ENCODE peak calls at places on chromosomes 12 and 14, in eight cellular contexts. One of them, this sample, is unnamed.
A peak's percentile ranks its signal among the peaks of the same experiment; 100 is the strongest.

GRCh38 chr12:132271755-132272092 is 57.7 kb downstream of the GALNT9 start:
- DNase-seq in K562: no peak
- DNase-seq in H1: no peak
- DNase-seq in transverse colon: no peak
- DNase-seq in stomach: no peak
- DNase-seq in sigmoid colon: no peak
- DNase-seq in GM12878: no peak
- DNase-seq in HepG2: no peak
- DNase-seq in this sample: no peak

GRCh38 chr14:39322807-39323206 is 89.1 kb downstream of the MIA2 start:
- DNase-seq in K562: no peak
- DNase-seq in H1: no peak
- DNase-seq in transverse colon: no peak
- DNase-seq in stomach: no peak
- DNase-seq in sigmoid colon: no peak
- DNase-seq in GM12878: no peak
- DNase-seq in HepG2: no peak
- DNase-seq in this sample: no peak

GRCh38 chr12:50862316-50862715 is 19.6 kb downstream of the TMPRSS12 start:
- DNase-seq in K562: no peak
- DNase-seq in H1: no peak
- DNase-seq in transverse colon: no peak
- DNase-seq in stomach: no peak
- DNase-seq in sigmoid colon: no peak
- DNase-seq in GM12878: no peak
- DNase-seq in HepG2: no peak
- DNase-seq in this sample: no peak

GRCh38 chr12:58764100-58764953 is 156.0 kb downstream of the LRIG3 start:
- DNase-seq in K562: no peak
- DNase-seq in H1: no peak
- DNase-seq in transverse colon: no peak
- DNase-seq in stomach: no peak
- DNase-seq in sigmoid colon: no peak
- DNase-seq in GM12878: no peak
- DNase-seq in HepG2: peak; percentile 15
- DNase-seq in this sample: no peak

GRCh38 chr12:56205445-56205844 is 16.2 kb upstream of the SMARCC2 start:
- DNase-seq in K562: no peak
- DNase-seq in H1: no peak
- DNase-seq in transverse colon: no peak
- DNase-seq in stomach: no peak
- DNase-seq in sigmoid colon: no peak
- DNase-seq in GM12878: no peak
- DNase-seq in HepG2: no peak
- DNase-seq in this sample: no peak

GRCh38 chr14:103880334-103880985 is 33.1 kb upstream of the PPP1R13B start:
- DNase-seq in K562: no peak
- DNase-seq in H1: no peak
- DNase-seq in transverse colon: peak; percentile 72
- DNase-seq in stomach: peak; percentile 91
- DNase-seq in sigmoid colon: peak; percentile 92
- DNase-seq in GM12878: no peak
- DNase-seq in HepG2: no peak
- DNase-seq in this sample: peak; percentile 92

GRCh38 chr12:112340235-112340634 is 42.0 kb downstream of the HECTD4 start:
- DNase-seq in K562: no peak
- DNase-seq in H1: no peak
- DNase-seq in transverse colon: no peak
- DNase-seq in stomach: no peak
- DNase-seq in sigmoid colon: no peak
- DNase-seq in GM12878: no peak
- DNase-seq in HepG2: no peak
- DNase-seq in this sample: no peak

GRCh38 chr12:110809149-110809548 is 37.6 kb upstream of the CCDC63 start:
- DNase-seq in K562: no peak
- DNase-seq in H1: no peak
- DNase-seq in transverse colon: peak; percentile 38
- DNase-seq in stomach: no peak
- DNase-seq in sigmoid colon: no peak
- DNase-seq in GM12878: no peak
- DNase-seq in HepG2: no peak
- DNase-seq in this sample: no peak

GRCh38 chr14:65303185-65303901 is 109.2 kb upstream of the FUT8 start:
- DNase-seq in K562: no peak
- DNase-seq in H1: no peak
- DNase-seq in transverse colon: no peak
- DNase-seq in stomach: no peak
- DNase-seq in sigmoid colon: no peak
- DNase-seq in GM12878: no peak
- DNase-seq in HepG2: no peak
- DNase-seq in this sample: no peak

GRCh38 chr12:104138747-104139186 is 757 bp upstream of the NFYB start:
- DNase-seq in K562: no peak
- DNase-seq in H1: no peak
- DNase-seq in transverse colon: peak; percentile 12
- DNase-seq in stomach: no peak
- DNase-seq in sigmoid colon: peak; percentile 71
- DNase-seq in GM12878: no peak
- DNase-seq in HepG2: no peak
- DNase-seq in this sample: no peak

GRCh38 chr12:26523708-26524150 is 309.3 kb downstream of the ITPR2 start:
- DNase-seq in K562: no peak
- DNase-seq in H1: no peak
- DNase-seq in transverse colon: peak; percentile 90
- DNase-seq in stomach: peak; percentile 93
- DNase-seq in sigmoid colon: peak; percentile 97
- DNase-seq in GM12878: no peak
- DNase-seq in HepG2: no peak
- DNase-seq in this sample: peak; percentile 94

GRCh38 chr14:65107200-65107599 is 4.9 kb upstream of the MAX start:
- DNase-seq in K562: peak; percentile 13
- DNase-seq in H1: no peak
- DNase-seq in transverse colon: no peak
- DNase-seq in stomach: no peak
- DNase-seq in sigmoid colon: no peak
- DNase-seq in GM12878: no peak
- DNase-seq in HepG2: no peak
- DNase-seq in this sample: no peak

GRCh38 chr12:131153016-131153415 is 199.3 kb downstream of the ADGRD1 start:
- DNase-seq in K562: no peak
- DNase-seq in H1: no peak
- DNase-seq in transverse colon: no peak
- DNase-seq in stomach: no peak
- DNase-seq in sigmoid colon: peak; percentile 40
- DNase-seq in GM12878: no peak
- DNase-seq in HepG2: no peak
- DNase-seq in this sample: no peak

GRCh38 chr12:4866288-4866687 is 43.4 kb upstream of the KCNA1 start:
- DNase-seq in K562: no peak
- DNase-seq in H1: no peak
- DNase-seq in transverse colon: no peak
- DNase-seq in stomach: no peak
- DNase-seq in sigmoid colon: peak; percentile 82
- DNase-seq in GM12878: no peak
- DNase-seq in HepG2: no peak
- DNase-seq in this sample: no peak

DNA sequence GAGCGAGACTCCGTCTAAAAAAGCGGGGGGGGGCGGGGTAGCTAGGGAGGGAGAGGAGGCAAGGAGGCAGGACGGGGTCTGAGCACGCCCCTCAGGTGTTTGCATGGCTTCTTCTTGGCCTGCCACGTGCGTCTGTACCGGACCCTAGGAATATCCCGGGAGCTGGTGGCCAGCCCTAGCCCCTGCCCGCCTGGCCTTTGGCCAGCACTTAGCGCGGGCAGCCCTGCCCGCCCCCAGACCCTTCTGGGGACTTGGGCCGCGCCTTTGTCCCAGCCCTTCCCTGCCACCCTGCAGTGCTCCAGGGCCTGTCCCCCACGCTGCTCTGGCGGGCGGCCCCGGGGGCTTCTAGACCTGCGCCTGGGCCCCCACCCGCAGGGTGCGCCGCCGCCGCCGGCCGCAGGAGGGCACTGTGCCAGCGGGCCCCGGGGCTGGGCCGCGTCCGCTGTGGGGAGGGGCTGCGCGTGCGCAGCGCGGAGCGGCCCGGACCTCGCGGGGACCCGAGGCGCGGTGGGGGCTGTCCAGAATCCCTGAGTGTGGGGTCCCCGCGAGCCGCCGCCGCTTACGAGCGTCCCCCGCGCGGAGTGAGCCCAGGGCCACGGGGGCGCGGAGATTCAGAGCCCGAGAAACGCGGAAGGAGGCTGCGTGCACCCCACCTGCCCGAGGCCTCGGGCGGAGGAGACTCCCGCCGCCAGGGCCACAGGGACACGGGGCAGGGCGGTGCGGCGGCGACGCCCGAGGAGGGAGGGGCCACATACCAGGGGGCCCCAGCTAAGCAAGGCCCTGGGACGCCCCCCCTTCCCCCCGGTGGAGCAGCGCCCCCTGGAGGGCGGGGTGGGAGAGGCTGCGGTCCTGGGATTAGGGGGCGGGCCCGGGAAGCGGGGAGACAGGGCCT is 21.0 kb downstream of the SLC25A29 start:
- DNase-seq in K562: peak; percentile 96
- DNase-seq in H1: peak; percentile 94
- DNase-seq in transverse colon: peak; percentile 77
- DNase-seq in stomach: peak; percentile 76
- DNase-seq in sigmoid colon: no peak
- DNase-seq in GM12878: no peak
- DNase-seq in HepG2: peak; percentile 40
- DNase-seq in this sample: peak; percentile 76
- TF ChIP-seq POLR2AphosphoS5 in K562: no peak
- TF ChIP-seq POLR2AphosphoS5 in H1: no peak
- TF ChIP-seq POLR2AphosphoS5 in transverse colon: peak; percentile 75
- TF ChIP-seq POLR2AphosphoS5 in stomach: peak; percentile 3
- TF ChIP-seq POLR2AphosphoS5 in sigmoid colon: no peak
- TF ChIP-seq POLR2AphosphoS5 in GM12878: no peak
- TF ChIP-seq POLR2AphosphoS5 in HepG2: peak; percentile 19
- TF ChIP-seq POLR2AphosphoS5 in this sample: no peak

DNA sequence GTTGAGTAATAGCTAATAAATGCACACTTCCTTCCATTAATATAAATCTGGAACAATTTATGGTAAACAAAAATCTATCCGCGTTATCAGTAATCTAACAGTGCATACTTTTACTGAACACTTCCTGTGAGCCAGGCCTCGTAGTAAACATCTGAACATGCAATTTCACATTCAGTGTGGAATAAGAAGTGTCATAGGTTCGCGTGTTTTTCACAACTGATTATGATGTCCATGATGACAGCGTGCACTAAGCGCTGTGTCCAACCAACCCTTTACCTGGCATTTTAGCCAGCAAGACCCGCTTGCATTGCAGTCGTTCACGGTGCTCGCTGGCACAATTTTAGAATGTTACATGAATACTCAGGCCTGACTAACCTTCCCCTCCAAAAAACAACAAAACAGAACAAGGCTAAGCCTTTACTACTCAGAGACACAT is 2.1 kb downstream of the PNMA1 start:
- DNase-seq in K562: no peak
- DNase-seq in H1: no peak
- DNase-seq in transverse colon: no peak
- DNase-seq in stomach: no peak
- DNase-seq in sigmoid colon: no peak
- DNase-seq in GM12878: no peak
- DNase-seq in HepG2: no peak
- DNase-seq in this sample: no peak
- TF ChIP-seq POLR2A in K562: no peak
- TF ChIP-seq POLR2A in H1: no peak
- TF ChIP-seq POLR2A in transverse colon: no peak
- TF ChIP-seq POLR2A in stomach: no peak
- TF ChIP-seq POLR2A in sigmoid colon: no peak
- TF ChIP-seq POLR2A in GM12878: no peak
- TF ChIP-seq POLR2A in HepG2: no peak
- TF ChIP-seq POLR2A in this sample: no peak

DNA sequence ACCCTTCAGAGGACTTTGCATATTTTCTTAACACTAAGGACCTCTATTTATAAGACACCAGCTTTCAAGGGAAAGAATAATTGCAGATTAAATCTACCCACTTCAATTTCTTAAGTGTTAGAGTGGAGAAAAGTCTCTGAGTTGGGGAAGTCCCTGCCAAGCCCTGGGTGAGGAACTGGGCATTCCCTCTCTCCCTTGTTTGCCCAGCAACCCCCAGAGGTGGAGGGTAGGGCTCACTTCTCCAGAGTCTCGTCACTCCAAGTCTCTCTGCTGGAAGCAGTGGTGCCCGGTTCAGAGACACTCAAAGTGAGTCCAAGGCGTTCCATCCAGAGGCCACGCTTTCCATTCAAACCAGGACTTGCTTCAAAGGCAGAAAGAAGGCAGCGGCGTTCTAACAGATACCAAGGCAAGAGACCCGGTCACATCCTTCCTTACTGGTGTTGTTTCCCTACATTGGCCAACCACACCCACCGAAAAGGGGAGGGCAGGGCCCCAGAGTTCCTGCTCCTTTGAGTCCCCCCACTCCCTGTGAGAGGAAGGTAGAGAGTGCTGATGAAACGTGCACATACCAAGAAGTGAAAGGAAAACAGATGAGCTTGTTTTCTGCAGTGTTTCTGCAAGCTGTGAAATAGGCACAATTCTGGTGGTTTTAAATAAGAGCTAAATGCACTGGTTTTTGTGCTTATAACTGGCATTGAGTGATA is 6.1 kb upstream of the BDKRB2 start:
- DNase-seq in K562: no peak
- DNase-seq in H1: no peak
- DNase-seq in transverse colon: no peak
- DNase-seq in stomach: no peak
- DNase-seq in sigmoid colon: no peak
- DNase-seq in GM12878: no peak
- DNase-seq in HepG2: no peak
- DNase-seq in this sample: no peak
- TF ChIP-seq EP300 in K562: no peak
- TF ChIP-seq EP300 in H1: no peak
- TF ChIP-seq EP300 in transverse colon: no peak
- TF ChIP-seq EP300 in stomach: no peak
- TF ChIP-seq EP300 in sigmoid colon: no peak
- TF ChIP-seq EP300 in GM12878: no peak
- TF ChIP-seq EP300 in HepG2: no peak
- TF ChIP-seq EP300 in this sample: no peak

DNA sequence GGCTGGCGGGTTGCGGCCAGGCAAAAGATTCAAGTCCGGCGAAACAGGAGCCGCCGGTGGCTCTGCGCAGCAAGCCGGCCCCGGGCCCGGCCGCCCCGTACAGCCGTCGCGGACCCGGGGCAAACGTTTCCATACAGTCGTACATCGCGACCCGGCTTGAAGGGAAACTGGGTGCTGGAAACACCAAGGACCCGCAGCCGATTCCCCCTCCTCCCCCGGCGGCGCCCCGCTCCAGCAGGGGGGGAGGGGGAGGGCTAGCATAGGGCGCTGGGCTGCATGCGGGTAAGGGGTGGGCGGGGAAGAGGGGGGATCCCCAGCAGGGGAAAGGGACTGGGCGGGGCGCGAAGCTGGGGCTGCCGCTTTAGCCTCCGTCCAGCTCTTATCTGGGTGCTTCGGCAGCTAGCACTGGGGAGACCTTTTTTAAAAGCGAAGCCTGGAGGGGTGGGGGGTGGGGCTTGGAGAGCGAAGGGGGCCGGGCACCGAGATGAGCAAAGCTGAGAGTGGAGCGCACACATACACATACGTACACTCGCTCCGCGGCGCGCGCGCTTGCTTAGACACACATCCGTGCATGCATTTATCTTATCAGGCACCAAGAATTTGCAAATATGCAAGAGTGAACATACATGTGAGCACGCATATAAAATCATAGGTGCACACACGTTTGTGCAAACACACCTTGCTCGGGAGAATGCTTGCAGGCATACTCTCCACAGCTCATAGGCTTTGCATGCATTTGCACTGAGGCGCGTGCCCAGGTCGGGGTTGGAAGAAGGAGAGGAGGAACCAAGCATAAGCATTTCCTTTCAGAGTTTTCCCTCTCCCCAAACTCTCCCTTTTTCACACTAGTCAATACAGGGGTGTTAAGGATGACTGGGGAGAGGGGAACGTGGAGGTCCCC is 11.8 kb downstream of the RARG start:
- DNase-seq in K562: peak; percentile 81
- DNase-seq in H1: peak; percentile 77
- DNase-seq in transverse colon: peak; percentile 77
- DNase-seq in stomach: peak; percentile 72
- DNase-seq in sigmoid colon: peak; percentile 89
- DNase-seq in GM12878: no peak
- DNase-seq in HepG2: peak; percentile 38
- DNase-seq in this sample: no peak
- TF ChIP-seq POLR2AphosphoS5 in K562: no peak
- TF ChIP-seq POLR2AphosphoS5 in H1: no peak
- TF ChIP-seq POLR2AphosphoS5 in transverse colon: peak; percentile 34
- TF ChIP-seq POLR2AphosphoS5 in stomach: peak; percentile 9
- TF ChIP-seq POLR2AphosphoS5 in sigmoid colon: no peak
- TF ChIP-seq POLR2AphosphoS5 in GM12878: peak; percentile 16
- TF ChIP-seq POLR2AphosphoS5 in HepG2: no peak
- TF ChIP-seq POLR2AphosphoS5 in this sample: no peak